ENCODE peak calls at places on chromosomes 4 and X, in ten cellular contexts. S, U, B, Z, N, R, Q, V, J and A are unnamed samples.

GRCh38 chrX:147635186-147635585 is 276.5 kb upstream of the FMR1 start:
- DNase-seq in R (no peak), S (no peak), J (no peak), U (no peak), B (no peak), V (no peak), N (no peak), Z (no peak), Q (no peak), A (no peak)

GRCh38 chr4:156962551-156962974 is 9.0 kb downstream of the PDGFC start:
- DNase-seq in B (no peak), J (no peak), R (no peak), S (no peak), Z (no peak), V (no peak), N (peak), U (peak), Q (peak), A (no peak)

GRCh38 chrX:133674726-133675470 is 259.6 kb upstream of the GPC4 start:
- DNase-seq in S (no peak), Q (no peak), R (no peak), B (no peak), V (peak), J (no peak), U (no peak), Z (no peak), N (peak), A (no peak)

GRCh38 chr4:3317011-3317655 is 24.3 kb downstream of the RGS12 start:
- DNase-seq in V (no peak), B (no peak), U (no peak), Q (no peak), J (peak), Z (no peak), N (no peak), S (no peak), R (no peak), A (no peak)

GRCh38 chr4:186700746-186701145 is 22.9 kb downstream of the FAT1 start:
- DNase-seq in S (no peak), Q (no peak), Z (no peak), V (no peak), N (no peak), R (no peak), B (peak), J (peak), U (peak), A (no peak)

GRCh38 chrX:120625366-120625765 is 4.5 kb downstream of the C1GALT1C1 start:
- DNase-seq in J (no peak), Q (no peak), B (no peak), V (no peak), Z (no peak), N (no peak), R (no peak), S (no peak), U (no peak), A (no peak)

GRCh38 chr4:157018920-157019490 is 47.4 kb upstream of the PDGFC start:
- DNase-seq in N (no peak), V (no peak), J (no peak), S (no peak), R (no peak), Q (no peak), U (no peak), B (no peak), Z (no peak), A (no peak)

GRCh38 chr4:85496933-85497332 is 22.0 kb downstream of the ARHGAP24 start:
- DNase-seq in S (no peak), U (peak), Q (peak), J (no peak), N (peak), Z (no peak), B (no peak), V (no peak), R (no peak), A (no peak)

GRCh38 chr4:110197421-110198398 is 705 bp downstream of the ELOVL6 start:
- DNase-seq in V (peak), U (peak), Q (peak), N (no peak), J (peak), Z (peak), B (peak), R (peak), S (peak), A (no peak)

GRCh38 chrX:1713296-1713695 is 98.4 kb downstream of the ASMT start:
- DNase-seq in Z (no peak), Q (no peak), B (no peak), V (no peak), S (no peak), J (no peak), U (no peak), N (no peak), R (no peak), A (no peak)

GRCh38 chr4:72933029-72933428 is 136.5 kb downstream of the COX18 start:
- DNase-seq in S (no peak), B (no peak), N (peak), Z (no peak), R (no peak), U (no peak), V (no peak), J (no peak), Q (no peak), A (no peak)

GRCh38 chr4:119729815-119730643 is 101.4 kb upstream of the PDE5A start:
- DNase-seq in U (peak), Q (peak), N (peak), S (no peak), Z (peak), V (no peak), B (no peak), J (no peak), R (no peak), A (no peak)